ENCODE peak calls at places on chromosomes 13 and 19, in six cellular contexts. E is adipocyte, H is breast epithelium, A is GM12878, I is colonic mucosa, T is transverse colon. M is an unnamed sample. For H3K4me1, the result is how much of the 10 kb centered on the place peaks cover.

GRCh38 chr19:16368385-16369305 is 44.0 kb downstream of the KLF2 start:
- DNase-seq in E (no peak), H (no peak), A (no peak), I (no peak), T (no peak), M (no peak)

GRCh38 chr19:12639901-12640613 is 26.5 kb downstream of the MAN2B1 start:
- DNase-seq in E (peak), H (peak), A (peak), I (peak), T (peak), M (no peak)

GRCh38 chr19:27580906-27581305 is 1632.0 kb downstream of the UQCRFS1 start:
- DNase-seq in E (no peak), H (no peak), A (no peak), I (no peak), T (no peak), M (no peak)

GRCh38 chr13:111383591-111384440 is 63.4 kb downstream of the TEX29 start:
- DNase-seq in E (no peak), H (no peak), A (no peak), I (no peak), T (no peak), M (no peak)

GRCh38 chr13:112868308-112868707 is 100.7 kb upstream of the MCF2L start:
- DNase-seq in E (no peak), H (no peak), A (no peak), I (no peak), T (no peak), M (no peak)

GRCh38 chr13:99958402-99959126 is 13.0 kb downstream of the ZIC5 start:
- DNase-seq in E (no peak), H (no peak), A (no peak), I (no peak), T (no peak), M (no peak)

GRCh38 chr13:27132538-27132937 is 39.1 kb downstream of the USP12 start:
- DNase-seq in E (no peak), H (no peak), A (peak), I (no peak), T (no peak), M (no peak)

GRCh38 chr13:27967736-27968315 is 1.3 kb downstream of the CDX2 start:
- DNase-seq in E (no peak), H (no peak), A (no peak), I (no peak), T (no peak), M (no peak)

GRCh38 chr19:48539503-48540096 is 12.4 kb upstream of the SULT2B1 start:
- DNase-seq in E (peak), H (no peak), A (no peak), I (peak), T (peak), M (peak)

GRCh38 chr19:47499863-47500830 is 14.7 kb downstream of the NAPA start:
- DNase-seq in E (no peak), H (no peak), A (no peak), I (no peak), T (no peak), M (no peak)

GRCh38 chr13:39971526-39971925 is 316.1 kb downstream of the COG6 start:
- DNase-seq in E (no peak), H (no peak), A (no peak), I (no peak), T (no peak), M (no peak)

GRCh38 chr13:26310003-26310402 is 56.1 kb downstream of the CDK8 start:
- DNase-seq in E (no peak), H (no peak), A (no peak), I (no peak), T (no peak), M (no peak)

GRCh38 chr13:90943961-90944360 is 403.5 kb upstream of the MIR17HG start:
- DNase-seq in E (no peak), H (no peak), A (no peak), I (no peak), T (no peak), M (no peak)

GRCh38 chr13:24272452-24273161 is 36.8 kb upstream of the C1QTNF9 start:
- DNase-seq in E (no peak), H (no peak), A (no peak), I (peak), T (no peak), M (no peak)

GRCh38 chr13:28479005-28479404 is 15.9 kb downstream of the FLT1 start:
- DNase-seq in E (no peak), H (no peak), A (no peak), I (no peak), T (no peak), M (no peak)

GRCh38 chr13:41356788-41357187 is 45.7 kb downstream of the NAA16 start:
- DNase-seq in E (no peak), H (no peak), A (no peak), I (no peak), T (no peak), M (no peak)

GRCh38 chr19:13149628-13150186 is 468 bp downstream of the STX10 start:
- DNase-seq in E (peak), H (peak), A (no peak), I (no peak), T (peak), M (no peak)

GRCh38 chr13:111912453-111912866 is 154.5 kb upstream of the SOX1 start:
- DNase-seq in E (no peak), H (peak), A (no peak), I (peak), T (no peak), M (no peak)

GRCh38 chr13:99322297-99323103 is 15.3 kb upstream of the GPR183 start:
- DNase-seq in E (peak), H (no peak), A (peak), I (no peak), T (no peak), M (no peak)

GRCh38 chr19:38724380-38724854 is 19.9 kb downstream of the CAPN12 start:
- DNase-seq in E (no peak), H (no peak), A (no peak), I (no peak), T (no peak), M (no peak)

GRCh38 chr13:113951246-113951999 is 22.5 kb downstream of the C13orf46 start:
- DNase-seq in E (peak), H (peak), A (no peak), I (peak), T (peak), M (no peak)

GRCh38 chr19:56132316-56132822 is 8.7 kb upstream of the ZNF444 start:
- DNase-seq in E (peak), H (no peak), A (no peak), I (no peak), T (no peak), M (no peak)

GRCh38 chr13:29676941-29677452 is 81.5 kb upstream of the SLC7A1 start:
- DNase-seq in E (peak), H (no peak), A (no peak), I (peak), T (peak), M (no peak)

GRCh38 chr13:21330126-21330861 is 128.8 kb downstream of the ZDHHC20 start:
- DNase-seq in E (peak), H (no peak), A (peak), I (no peak), T (no peak), M (no peak)

GRCh38 chr13:40536443-40537113 is 129.9 kb downstream of the FOXO1 start:
- DNase-seq in E (no peak), H (peak), A (no peak), I (peak), T (peak), M (no peak)

GRCh38 chr13:89846890-89847585 is 1500.4 kb upstream of the MIR17HG start:
- DNase-seq in E (no peak), H (no peak), A (no peak), I (no peak), T (no peak), M (no peak)

GRCh38 chr13:76937416-76937815 is 10.9 kb upstream of the ACOD1 start:
- DNase-seq in E (peak), H (no peak), A (no peak), I (no peak), T (no peak), M (peak)

GRCh38 chr19:48403606-48404005 is 10.1 kb downstream of the GRIN2D start:
- DNase-seq in E (peak), H (no peak), A (no peak), I (peak), T (peak), M (no peak)

GRCh38 chr19:33998739-33999345 is 173.5 kb upstream of the LSM14A start:
- DNase-seq in E (peak), H (no peak), A (no peak), I (no peak), T (no peak), M (no peak)

GRCh38 chr19:4889034-4889825 is 13.5 kb downstream of the ARRDC5 start:
- DNase-seq in E (peak), H (peak), A (no peak), I (no peak), T (no peak), M (peak)

GRCh38 chr13:97932006-97932405 is 21.5 kb upstream of the IPO5 start:
- DNase-seq in E (no peak), H (no peak), A (no peak), I (no peak), T (no peak), M (no peak)

GRCh38 chr13:64305246-64305645 is 2889.6 kb upstream of the PCDH20 start:
- DNase-seq in E (peak), H (no peak), A (no peak), I (no peak), T (no peak), M (no peak)

GRCh38 chr13:66617786-66618185 is 612.4 kb downstream of the PCDH9 start:
- DNase-seq in E (no peak), H (no peak), A (no peak), I (no peak), T (no peak), M (no peak)

GRCh38 chr19:29623726-29624488 is 17.8 kb downstream of the POP4 start:
- DNase-seq in E (no peak), H (no peak), A (no peak), I (no peak), T (peak), M (no peak)

GRCh38 chr13:113828282-113828825 is 35.5 kb downstream of the GAS6 start:
- DNase-seq in E (no peak), H (no peak), A (no peak), I (no peak), T (no peak), M (no peak)

GRCh38 chr19:18904334-18905057 is 8.5 kb upstream of the CERS1 start:
- DNase-seq in E (no peak), H (no peak), A (no peak), I (no peak), T (no peak), M (no peak)

GRCh38 chr19:1156305-1156801 is 17.7 kb downstream of the SBNO2 start:
- DNase-seq in E (no peak), H (no peak), A (no peak), I (no peak), T (no peak), M (no peak)

GRCh38 chr13:61838568-61838967 is 422.9 kb upstream of the PCDH20 start:
- DNase-seq in E (no peak), H (no peak), A (no peak), I (no peak), T (no peak), M (no peak)

GRCh38 chr19:49552749-49553148 is 24.9 kb downstream of the RCN3 start:
- DNase-seq in E (no peak), H (no peak), A (no peak), I (no peak), T (no peak), M (no peak)

GRCh38 chr13:46168818-46169217 is 13.2 kb downstream of the LCP1 start:
- DNase-seq in E (no peak), H (no peak), A (no peak), I (no peak), T (no peak), M (no peak)
- H3K4me1 ChIP-seq in E (under half), H (under half), A (half or more), I (under half), T (under half), M (under half)

GRCh38 chr13:42398542-42398941 is 126.6 kb downstream of the AKAP11 start:
- DNase-seq in E (no peak), H (no peak), A (no peak), I (no peak), T (no peak), M (no peak)
- H3K4me3 ChIP-seq in E (no peak), H (no peak), A (no peak), I (no peak), T (no peak), M (no peak)

DNA sequence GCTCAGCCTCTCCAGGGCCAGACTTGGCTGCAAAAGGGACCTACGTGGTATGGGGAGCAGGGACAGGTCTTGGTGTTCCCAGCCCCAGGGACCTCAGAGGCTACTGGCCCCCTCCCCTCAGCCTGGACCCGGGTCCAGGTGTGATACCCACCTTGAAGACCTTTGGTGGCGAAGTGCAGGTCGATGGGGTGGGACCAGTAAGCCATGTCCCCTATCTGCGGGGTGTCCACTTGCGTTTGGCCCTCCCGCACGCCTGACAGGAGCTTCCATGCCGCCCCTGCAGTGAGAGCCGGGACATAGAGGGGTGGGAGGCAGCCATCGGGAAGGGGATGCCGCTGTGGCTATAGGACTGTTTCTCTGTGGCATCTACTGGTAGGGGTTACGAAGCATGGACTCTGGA is 4.0 kb upstream of the TGFB1 start:
- DNase-seq in E (no peak), H (no peak), A (no peak), I (no peak), T (no peak), M (no peak)
- H3K4me1 ChIP-seq in E (under half), H (under half), A (under half), I (under half), T (under half), M (under half)

GRCh38 chr19:41325947-41326706 is 16.2 kb downstream of the CCDC97 start:
- DNase-seq in E (peak), H (no peak), A (no peak), I (no peak), T (peak), M (no peak)
- H3K4me3 ChIP-seq in E (no peak), H (peak), A (peak), I (no peak), T (peak), M (no peak)

DNA sequence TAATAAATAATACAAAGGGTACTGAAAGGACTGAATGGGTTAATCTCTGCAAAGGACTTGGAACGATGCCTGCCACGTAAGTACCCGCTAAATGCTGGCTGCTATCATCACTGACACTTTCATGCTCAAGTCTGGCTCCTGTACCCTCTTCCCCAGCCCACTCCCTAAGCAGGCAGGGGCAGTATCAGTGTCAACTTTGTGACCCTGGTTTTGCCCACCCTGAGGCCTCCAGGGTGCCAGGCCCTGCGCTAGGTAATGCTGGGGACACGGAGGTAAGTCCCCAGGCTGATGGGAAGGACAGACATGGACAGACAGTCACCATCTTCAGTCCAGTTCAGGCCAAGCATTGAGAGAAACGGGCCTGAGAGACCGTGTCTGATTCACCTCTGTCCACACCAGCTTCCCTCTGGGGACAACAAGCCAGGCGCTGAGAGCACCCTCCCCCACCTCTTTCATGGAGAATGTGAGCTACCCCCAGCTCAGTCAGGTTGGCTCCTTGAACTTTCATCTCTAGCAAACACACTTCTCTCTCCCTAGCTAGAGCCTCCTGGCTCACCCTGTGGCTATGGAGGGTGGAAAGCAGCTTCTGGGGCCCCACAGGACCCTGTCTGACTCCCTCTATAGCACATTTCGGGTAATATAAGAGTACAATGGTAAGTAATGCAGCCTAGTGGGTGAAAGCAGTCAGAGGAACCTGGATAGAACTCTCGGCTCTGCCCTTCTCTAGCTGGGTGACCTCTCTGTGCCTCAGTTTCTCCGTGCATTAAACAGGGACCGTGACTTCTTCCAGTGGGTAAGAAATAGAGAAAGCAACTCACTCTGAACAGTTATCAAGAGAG is 758 bp downstream of the ETFB start:
- DNase-seq in E (peak), H (no peak), A (no peak), I (peak), T (peak), M (no peak)
- H3K4me1 ChIP-seq in E (under half), H (under half), A (under half), I (under half), T (under half), M (under half)

DNA sequence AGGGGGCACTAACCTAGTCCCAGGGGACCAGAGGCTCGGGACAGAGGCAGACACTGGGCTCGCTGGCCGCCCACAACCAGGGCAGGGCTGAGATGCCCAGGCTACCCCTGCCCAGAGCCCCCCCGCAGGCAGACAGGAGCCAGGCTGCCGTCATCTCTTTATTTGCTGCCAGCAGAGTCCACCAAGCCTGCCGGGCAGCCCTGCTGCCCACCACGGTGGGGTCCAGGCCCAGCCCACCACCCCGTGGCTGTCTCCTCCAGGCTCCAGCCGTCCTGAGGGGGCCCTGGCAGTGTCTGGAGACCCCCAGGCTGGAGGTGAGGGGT is 5.0 kb downstream of the TEKTIP1 start:
- DNase-seq in E (no peak), H (no peak), A (no peak), I (no peak), T (no peak), M (no peak)
- H3K4me3 ChIP-seq in E (no peak), H (no peak), A (no peak), I (no peak), T (no peak), M (no peak)

GRCh38 chr13:50842246-50842645 is 1.2 kb downstream of the DLEU7 start:
- DNase-seq in E (no peak), H (no peak), A (no peak), I (no peak), T (no peak), M (no peak)

GRCh38 chr13:50844181-50844875 is 836 bp upstream of the DLEU7 start:
- DNase-seq in E (no peak), H (no peak), A (no peak), I (no peak), T (no peak), M (no peak)

GRCh38 chr13:50845211-50845610 is 1.7 kb upstream of the DLEU7 start:
- DNase-seq in E (peak), H (no peak), A (no peak), I (no peak), T (no peak), M (no peak)

GRCh38 chr13:50842711-50843255 is 709 bp downstream of the DLEU7 start:
- DNase-seq in E (no peak), H (no peak), A (no peak), I (no peak), T (no peak), M (no peak)

DNA sequence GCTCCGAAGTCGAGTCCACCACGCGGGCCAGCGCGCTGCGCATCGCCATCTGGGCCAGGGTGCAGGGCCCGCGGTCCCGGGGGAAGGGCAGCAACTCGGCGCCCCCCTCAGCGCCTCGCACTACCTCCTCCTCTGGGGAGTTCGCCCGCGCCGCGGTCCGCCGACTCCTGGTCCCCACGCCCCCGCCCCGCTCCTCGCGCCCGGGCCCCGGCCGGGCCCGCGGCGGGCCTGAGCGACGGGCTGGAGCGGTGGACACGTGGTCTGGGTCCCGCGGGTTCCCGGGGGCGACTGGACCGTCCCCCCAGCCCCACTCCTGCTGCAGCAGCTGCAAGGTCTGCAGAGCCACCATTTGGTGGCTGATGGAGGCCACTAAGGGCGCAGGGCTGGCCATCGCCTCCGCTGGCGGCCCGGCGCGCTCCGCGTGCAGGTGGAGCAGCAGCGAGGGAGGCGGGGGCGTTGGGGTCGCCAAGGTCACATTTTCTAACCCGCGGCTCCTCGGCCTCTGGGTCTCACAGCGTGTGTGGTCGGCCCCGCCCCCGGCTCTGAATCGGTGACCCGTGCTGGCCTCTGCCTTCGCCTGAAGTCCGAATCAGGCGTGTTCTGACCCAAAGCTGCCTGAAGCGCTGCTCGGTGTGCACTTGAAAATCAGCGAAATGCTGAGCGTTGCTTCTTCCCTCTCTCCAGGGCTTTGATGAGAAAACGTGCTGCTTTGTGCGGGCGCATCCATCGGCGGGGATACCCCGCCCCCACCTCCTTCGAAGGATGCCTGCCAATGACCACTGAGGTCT is at the start of gene DLEU7:
- DNase-seq in E (no peak), H (no peak), A (no peak), I (no peak), T (no peak), M (no peak)
- H3K4me1 ChIP-seq in E (under half), H (under half), A (under half), I (under half), T (under half), M (under half)

GRCh38 chr19:40607898-40608621 is 6.9 kb downstream of the LTBP4 start:
- DNase-seq in E (no peak), H (no peak), A (no peak), I (no peak), T (no peak), M (no peak)
- H3K4me3 ChIP-seq in E (no peak), H (no peak), A (no peak), I (no peak), T (no peak), M (no peak)